ENCODE peak calls at places on chromosomes 6 and 20, in ten cellular contexts. N is stomach, F is IMR-90, D is OCI-LY7, G is LNCaP clone FGC, L is lower leg skin, I is fibroblast of lung, Q is cardiac fibroblast, H is heart right ventricle, O is neural progenitor cell. J is an unnamed sample.

GRCh38 chr6:39172377-39172757 is 56.9 kb downstream of the KCNK5 start:
- DNase-seq in N (peak), F (no peak), D (no peak), G (no peak), L (no peak), I (no peak), Q (no peak), H (no peak), O (no peak), J (no peak)

GRCh38 chr6:41691426-41692079 is 43.9 kb downstream of the TFEB start:
- DNase-seq in N (no peak), F (no peak), D (no peak), G (no peak), L (no peak), I (no peak), Q (no peak), H (no peak), O (no peak), J (no peak)

GRCh38 chr6:16200231-16200941 is 38.0 kb upstream of the GMPR start:
- DNase-seq in N (no peak), F (no peak), D (no peak), G (no peak), L (no peak), I (no peak), Q (peak), H (no peak), O (no peak), J (peak)

GRCh38 chr6:107491059-107491609 is 1.2 kb downstream of the SOBP start:
- DNase-seq in N (peak), F (peak), D (peak), G (no peak), L (no peak), I (peak), Q (peak), H (peak), O (peak), J (peak)

GRCh38 chr20:50610212-50610718 is 81.1 kb downstream of the RIPOR3 start:
- DNase-seq in N (no peak), F (no peak), D (peak), G (no peak), L (no peak), I (no peak), Q (no peak), H (no peak), O (no peak), J (no peak)

GRCh38 chr20:62259294-62259565 is 20.9 kb downstream of the OSBPL2 start:
- DNase-seq in N (no peak), F (no peak), D (no peak), G (no peak), L (no peak), I (no peak), Q (no peak), H (no peak), O (no peak), J (no peak)

GRCh38 chr6:76633259-76633658 is 560.8 kb upstream of the IMPG1 start:
- DNase-seq in N (no peak), F (no peak), D (no peak), G (no peak), L (no peak), I (no peak), Q (no peak), H (no peak), O (peak), J (no peak)

GRCh38 chr20:53767206-53767924 is 173.7 kb upstream of the ZNF217 start:
- DNase-seq in N (no peak), F (no peak), D (no peak), G (no peak), L (no peak), I (no peak), Q (no peak), H (no peak), O (no peak), J (no peak)

GRCh38 chr6:35396991-35397390 is 54.6 kb downstream of the PPARD start:
- DNase-seq in N (peak), F (peak), D (no peak), G (no peak), L (no peak), I (no peak), Q (peak), H (no peak), O (no peak), J (no peak)

GRCh38 chr6:138948028-138948427 is 40.0 kb downstream of the REPS1 start:
- DNase-seq in N (no peak), F (no peak), D (no peak), G (no peak), L (no peak), I (no peak), Q (peak), H (no peak), O (no peak), J (no peak)

GRCh38 chr20:8608470-8608869 is 460.4 kb upstream of the PLCB4 start:
- DNase-seq in N (no peak), F (no peak), D (no peak), G (no peak), L (no peak), I (no peak), Q (peak), H (no peak), O (no peak), J (no peak)

GRCh38 chr6:160088069-160088773 is 33.4 kb upstream of the SLC22A1 start:
- DNase-seq in N (peak), F (peak), D (peak), G (no peak), L (peak), I (peak), Q (peak), H (peak), O (peak), J (peak)

GRCh38 chr20:52540489-52540888 is 348.9 kb upstream of the ZFP64 start:
- DNase-seq in N (no peak), F (no peak), D (no peak), G (no peak), L (no peak), I (no peak), Q (no peak), H (no peak), O (no peak), J (no peak)

GRCh38 chr20:4476903-4477302 is 244.8 kb upstream of the PRND start:
- DNase-seq in N (no peak), F (no peak), D (no peak), G (no peak), L (no peak), I (peak), Q (peak), H (no peak), O (no peak), J (no peak)

GRCh38 chr20:48364688-48365421 is 462.9 kb downstream of the PREX1 start:
- DNase-seq in N (no peak), F (no peak), D (peak), G (no peak), L (no peak), I (no peak), Q (no peak), H (no peak), O (no peak), J (no peak)

GRCh38 chr6:134938896-134939295 is 11.0 kb downstream of the ALDH8A1 start:
- DNase-seq in N (no peak), F (peak), D (peak), G (no peak), L (no peak), I (no peak), Q (peak), H (no peak), O (no peak), J (no peak)

GRCh38 chr20:38473353-38473795 is 731 bp downstream of the RALGAPB start:
- DNase-seq in N (peak), F (no peak), D (peak), G (peak), L (no peak), I (peak), Q (peak), H (no peak), O (peak), J (peak)

GRCh38 chr20:32485126-32485769 is 99.9 kb downstream of the NOL4L start:
- DNase-seq in N (peak), F (peak), D (peak), G (peak), L (peak), I (peak), Q (peak), H (peak), O (peak), J (peak)

GRCh38 chr20:64212750-64213149 is 42.8 kb upstream of the PCMTD2 start:
- DNase-seq in N (peak), F (peak), D (no peak), G (no peak), L (no peak), I (peak), Q (peak), H (peak), O (no peak), J (peak)

GRCh38 chr6:36793296-36793912 is 45.8 kb downstream of the CPNE5 start:
- DNase-seq in N (no peak), F (no peak), D (no peak), G (no peak), L (no peak), I (no peak), Q (no peak), H (no peak), O (peak), J (no peak)

GRCh38 chr20:20083796-20084195 is 31.5 kb downstream of the CFAP61 start:
- DNase-seq in N (no peak), F (peak), D (peak), G (peak), L (no peak), I (peak), Q (peak), H (no peak), O (peak), J (peak)

GRCh38 chr20:57047281-57048026 is 219.0 kb downstream of the BMP7 start:
- DNase-seq in N (no peak), F (no peak), D (peak), G (no peak), L (no peak), I (no peak), Q (no peak), H (no peak), O (no peak), J (no peak)

GRCh38 chr6:32867022-32867477 is 13.1 kb downstream of the PSMB9 start:
- DNase-seq in N (no peak), F (no peak), D (peak), G (no peak), L (no peak), I (no peak), Q (no peak), H (no peak), O (no peak), J (no peak)

GRCh38 chr6:107624050-107624449 is 134.1 kb downstream of the SOBP start:
- DNase-seq in N (no peak), F (no peak), D (no peak), G (no peak), L (no peak), I (no peak), Q (no peak), H (no peak), O (no peak), J (no peak)

GRCh38 chr6:34806738-34807453 is 15.0 kb downstream of the BLTP3A start:
- DNase-seq in N (no peak), F (peak), D (no peak), G (no peak), L (no peak), I (peak), Q (peak), H (no peak), O (no peak), J (peak)

GRCh38 chr6:67679566-67680296 is 955.4 kb upstream of the ADGRB3 start:
- DNase-seq in N (no peak), F (no peak), D (no peak), G (peak), L (no peak), I (no peak), Q (peak), H (no peak), O (no peak), J (peak)

DNA sequence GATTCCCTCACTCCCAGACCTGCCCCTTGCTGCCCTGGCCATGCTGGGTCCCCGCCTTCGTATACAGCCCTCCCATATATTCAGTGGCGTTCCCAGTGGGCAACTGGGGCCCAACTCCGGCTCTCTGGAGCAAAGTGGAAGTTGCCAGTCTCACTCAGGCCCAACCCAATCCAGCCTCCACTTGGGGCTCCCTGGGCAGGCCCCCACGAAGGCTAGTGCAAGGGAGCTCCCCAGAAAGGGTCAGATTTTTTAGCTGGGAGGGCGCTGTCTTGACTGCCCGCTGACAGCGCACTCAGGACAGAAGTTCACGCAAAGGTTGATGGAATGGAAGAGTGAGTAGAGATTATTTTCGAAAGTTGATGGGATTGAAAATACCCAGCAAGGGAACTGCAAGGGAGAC is 5.9 kb downstream of the TP53TG5 start:
- DNase-seq in N (no peak), F (no peak), D (no peak), G (no peak), L (no peak), I (no peak), Q (no peak), H (no peak), O (no peak), J (no peak)
- H3K4me3 ChIP-seq in N (peak), F (no peak), D (no peak), G (no peak), L (no peak), I (no peak), Q (no peak), H (peak), O (no peak), J (no peak)

DNA sequence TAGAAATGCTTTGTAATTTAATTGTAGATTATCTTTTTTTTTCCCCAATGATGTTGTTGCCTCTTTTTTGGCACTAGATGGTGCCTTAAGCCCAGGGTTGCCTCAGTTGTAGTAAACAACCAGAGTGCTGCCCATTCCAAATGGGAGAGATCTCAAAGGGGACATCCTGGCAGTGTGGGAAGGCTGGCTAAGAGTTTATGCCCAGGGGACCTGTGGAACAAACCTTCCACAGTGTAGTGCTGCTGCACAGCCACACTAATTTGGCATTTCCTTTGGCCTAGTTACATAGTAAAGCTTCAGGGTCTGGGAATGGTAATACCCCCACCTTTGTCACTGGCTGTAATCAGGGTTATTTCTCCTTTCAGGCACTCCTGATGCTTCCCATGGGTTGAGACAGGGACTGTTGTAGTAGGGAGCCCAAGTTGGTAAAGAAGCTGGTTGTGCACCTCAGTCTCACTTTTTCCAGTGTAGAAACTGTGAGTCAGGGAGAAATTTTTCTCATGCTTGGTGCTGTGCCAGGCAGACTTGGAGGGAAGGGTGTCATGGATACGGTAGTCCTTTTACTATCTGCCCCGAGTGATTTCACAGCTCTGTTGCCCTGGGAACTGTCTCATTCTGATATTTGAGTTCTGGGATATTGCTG is 177.8 kb upstream of the ECI2 start:
- DNase-seq in N (no peak), F (peak), D (peak), G (no peak), L (no peak), I (peak), Q (peak), H (no peak), O (peak), J (peak)
- TF ChIP-seq CTCF in N (no peak), F (peak), D (peak), G (peak), L (no peak), I (peak), Q (peak), H (peak), O (peak), J (peak)

GRCh38 chr6:19892250-19892649 is 55.1 kb downstream of the ID4 start:
- DNase-seq in N (peak), F (no peak), D (no peak), G (peak), L (peak), I (no peak), Q (no peak), H (no peak), O (no peak), J (no peak)

GRCh38 chr6:19895866-19896579 is 58.9 kb downstream of the ID4 start:
- DNase-seq in N (no peak), F (no peak), D (no peak), G (no peak), L (no peak), I (no peak), Q (no peak), H (no peak), O (no peak), J (no peak)

GRCh38 chr6:19896580-19897010 is 59.4 kb downstream of the ID4 start:
- DNase-seq in N (no peak), F (no peak), D (no peak), G (no peak), L (no peak), I (no peak), Q (no peak), H (no peak), O (no peak), J (no peak)

DNA sequence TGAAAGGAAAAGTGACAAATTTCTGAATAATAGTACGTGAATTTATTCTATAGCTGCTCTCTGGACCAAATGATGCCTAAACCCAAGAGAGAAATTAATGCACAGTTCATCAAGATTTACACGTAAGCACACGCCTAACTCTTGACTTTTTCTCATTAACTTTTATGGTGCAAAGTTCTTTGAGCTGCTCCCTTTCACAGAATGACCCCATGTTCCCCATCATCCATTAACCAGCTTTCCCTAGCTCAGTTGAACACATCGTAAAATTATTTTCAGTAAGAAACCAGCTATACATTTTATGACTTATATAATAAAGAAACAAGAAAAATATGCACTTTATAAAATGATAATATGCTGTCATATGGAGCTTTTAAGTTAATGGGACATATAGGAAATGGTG is 54.3 kb downstream of the ID4 start:
- DNase-seq in N (no peak), F (no peak), D (no peak), G (no peak), L (no peak), I (no peak), Q (no peak), H (no peak), O (no peak), J (no peak)
- H3K4me3 ChIP-seq in N (no peak), F (no peak), D (no peak), G (no peak), L (no peak), I (no peak), Q (no peak), H (no peak), O (no peak), J (no peak)

DNA sequence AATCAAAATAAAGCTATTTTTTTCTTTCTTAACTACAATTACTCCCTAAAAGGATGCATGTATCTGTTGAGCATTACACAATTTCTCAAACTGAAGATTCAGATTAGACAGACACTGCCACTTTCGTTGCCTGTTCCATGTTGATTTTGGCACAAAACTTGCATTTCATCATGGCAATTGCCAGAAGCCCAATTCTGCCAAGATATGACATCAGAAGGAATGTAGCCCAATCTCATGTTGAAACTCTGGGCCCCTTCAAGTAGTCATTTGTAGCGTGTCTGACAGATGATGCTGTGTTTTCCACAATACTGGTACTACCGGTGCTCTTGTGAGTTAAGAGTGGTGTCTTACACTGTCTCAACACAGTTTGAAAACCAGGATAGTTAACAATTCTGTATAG is 705.4 kb downstream of the PTPRT start:
- DNase-seq in N (no peak), F (no peak), D (no peak), G (peak), L (peak), I (no peak), Q (peak), H (no peak), O (no peak), J (no peak)
- TF ChIP-seq CTCF in N (no peak), F (no peak), D (no peak), G (no peak), L (no peak), I (no peak), Q (no peak), H (no peak), O (no peak), J (no peak)

DNA sequence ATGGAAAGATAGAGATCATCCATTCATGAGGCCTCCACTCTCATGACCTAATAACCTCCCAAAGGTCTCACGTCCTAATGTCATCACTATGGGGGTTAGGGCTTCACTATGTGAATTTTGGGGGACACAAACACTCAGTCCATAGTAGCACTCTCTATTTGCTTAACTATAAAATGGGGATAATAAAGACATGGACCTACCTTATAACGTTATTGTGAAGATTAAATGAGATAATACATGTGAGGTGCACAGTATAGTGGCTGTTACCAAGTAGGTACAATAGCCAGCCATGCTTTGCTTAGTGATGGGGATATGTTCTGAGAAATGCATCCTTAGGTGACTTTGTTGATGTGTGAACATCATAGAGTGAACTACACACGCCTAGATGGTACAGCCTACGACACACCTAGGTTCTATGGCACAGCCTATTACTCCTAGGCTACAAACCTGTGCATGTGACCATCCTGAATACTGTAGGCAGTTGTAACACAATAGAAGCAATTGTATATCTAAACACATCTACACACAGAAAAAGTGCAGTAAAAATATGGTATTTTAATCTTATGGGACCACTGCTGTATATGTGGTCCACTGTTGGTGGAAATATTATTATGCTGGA is 39.7 kb downstream of the PPP1R14C start:
- DNase-seq in N (no peak), F (no peak), D (no peak), G (no peak), L (no peak), I (no peak), Q (no peak), H (no peak), O (no peak), J (no peak)
- H3K4me3 ChIP-seq in N (no peak), F (no peak), D (peak), G (no peak), L (no peak), I (no peak), Q (no peak), H (no peak), O (no peak), J (no peak)

DNA sequence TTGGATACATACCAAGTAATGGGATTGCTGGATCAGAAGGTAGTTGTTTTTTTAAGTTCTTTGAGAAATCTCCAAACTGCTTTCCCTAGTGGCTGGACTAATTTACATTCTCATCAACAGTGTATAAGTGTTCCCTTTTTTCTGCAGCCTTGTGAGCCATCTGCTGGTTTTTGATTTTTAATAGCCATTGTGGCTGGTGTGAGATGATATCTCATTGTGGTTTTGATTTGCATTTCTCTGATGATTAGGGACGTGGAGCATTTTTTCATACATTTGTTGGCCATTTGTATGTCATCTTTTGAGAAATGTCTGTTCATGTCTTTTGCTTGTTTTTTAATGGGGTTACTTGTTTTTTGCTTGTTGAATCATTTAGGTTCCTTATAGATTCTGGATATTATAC is 34.8 kb downstream of the TOP1 start:
- DNase-seq in N (no peak), F (no peak), D (peak), G (no peak), L (no peak), I (no peak), Q (no peak), H (no peak), O (no peak), J (no peak)
- TF ChIP-seq CTCF in N (no peak), F (no peak), D (no peak), G (no peak), L (no peak), I (no peak), Q (no peak), H (no peak), O (no peak), J (no peak)

J was measured in choroid plexus epithelial cell.